ENCODE peak calls at places on chromosomes 11 and 22, in four cellular contexts. One of them, this sample, is unnamed.

GRCh38 chr11:73140213-73141030 is 1.7 kb downstream of the FCHSD2 start:
- DNase-seq in GM13977: no peak
- DNase-seq in left lung: no peak
- DNase-seq in endodermal cell: peak
- DNase-seq in this sample: no peak

GRCh38 chr11:57288771-57289579 is 35.8 kb downstream of the TNKS1BP1 start:
- DNase-seq in GM13977: no peak
- DNase-seq in left lung: no peak
- DNase-seq in endodermal cell: no peak
- DNase-seq in this sample: no peak

GRCh38 chr11:130671801-130672700 is 223.6 kb downstream of the ADAMTS15 start:
- DNase-seq in GM13977: no peak
- DNase-seq in left lung: peak
- DNase-seq in endodermal cell: peak
- DNase-seq in this sample: no peak

GRCh38 chr11:78860720-78861422 is 286.2 kb upstream of the NARS2 start:
- DNase-seq in GM13977: no peak
- DNase-seq in left lung: no peak
- DNase-seq in endodermal cell: peak
- DNase-seq in this sample: no peak

GRCh38 chr11:134584001-134584561 is 172.0 kb upstream of the B3GAT1 start:
- DNase-seq in GM13977: no peak
- DNase-seq in left lung: no peak
- DNase-seq in endodermal cell: no peak
- DNase-seq in this sample: no peak

GRCh38 chr11:57203359-57203758 is 21.6 kb downstream of the LRRC55 start:
- DNase-seq in GM13977: no peak
- DNase-seq in left lung: no peak
- DNase-seq in endodermal cell: no peak
- DNase-seq in this sample: no peak

GRCh38 chr11:107538239-107538638 is 27.3 kb downstream of the ALKBH8 start:
- DNase-seq in GM13977: no peak
- DNase-seq in left lung: no peak
- DNase-seq in endodermal cell: no peak
- DNase-seq in this sample: no peak

GRCh38 chr11:92941676-92942571 is 27.5 kb upstream of the MTNR1B start:
- DNase-seq in GM13977: peak
- DNase-seq in left lung: no peak
- DNase-seq in endodermal cell: no peak
- DNase-seq in this sample: peak

GRCh38 chr11:124551189-124551588 is 7.7 kb upstream of the OR8B12 start:
- DNase-seq in GM13977: no peak
- DNase-seq in left lung: no peak
- DNase-seq in endodermal cell: no peak
- DNase-seq in this sample: no peak

GRCh38 chr11:2896047-2896446 is 10.5 kb upstream of the CDKN1C start:
- DNase-seq in GM13977: no peak
- DNase-seq in left lung: no peak
- DNase-seq in endodermal cell: no peak
- DNase-seq in this sample: no peak

GRCh38 chr22:20404881-20405280 is 10.9 kb downstream of the ZNF74 start:
- DNase-seq in GM13977: no peak
- DNase-seq in left lung: no peak
- DNase-seq in endodermal cell: peak
- DNase-seq in this sample: no peak

GRCh38 chr11:6606471-6607189 is 3.1 kb downstream of the ILK start:
- DNase-seq in GM13977: peak
- DNase-seq in left lung: peak
- DNase-seq in endodermal cell: peak
- DNase-seq in this sample: peak

GRCh38 chr11:85263328-85263727 is 363.8 kb downstream of the DLG2 start:
- DNase-seq in GM13977: no peak
- DNase-seq in left lung: no peak
- DNase-seq in endodermal cell: no peak
- DNase-seq in this sample: no peak

GRCh38 chr11:57133616-57134015 is 48.1 kb upstream of the LRRC55 start:
- DNase-seq in GM13977: no peak
- DNase-seq in left lung: no peak
- DNase-seq in endodermal cell: no peak
- DNase-seq in this sample: no peak

GRCh38 chr11:44983786-44984185 is 33.1 kb upstream of the TP53I11 start:
- DNase-seq in GM13977: no peak
- DNase-seq in left lung: no peak
- DNase-seq in endodermal cell: peak
- DNase-seq in this sample: no peak

GRCh38 chr11:5922749-5923426 is 19.2 kb upstream of the OR56A3 start:
- DNase-seq in GM13977: no peak
- DNase-seq in left lung: no peak
- DNase-seq in endodermal cell: no peak
- DNase-seq in this sample: no peak

GRCh38 chr11:45369294-45369693 is 83.2 kb upstream of the SYT13 start:
- DNase-seq in GM13977: no peak
- DNase-seq in left lung: no peak
- DNase-seq in endodermal cell: no peak
- DNase-seq in this sample: no peak

GRCh38 chr22:35899736-35900135 is 128.9 kb downstream of the RBFOX2 start:
- DNase-seq in GM13977: no peak
- DNase-seq in left lung: no peak
- DNase-seq in endodermal cell: no peak
- DNase-seq in this sample: no peak

GRCh38 chr11:70233511-70233919 is 30.4 kb downstream of the FADD start:
- DNase-seq in GM13977: peak
- DNase-seq in left lung: peak
- DNase-seq in endodermal cell: no peak
- DNase-seq in this sample: peak

GRCh38 chr22:49328630-49329405 is 498.9 kb downstream of the BRD1 start:
- DNase-seq in GM13977: peak
- DNase-seq in left lung: no peak
- DNase-seq in endodermal cell: peak
- DNase-seq in this sample: no peak

GRCh38 chr11:115670538-115671200 is 166.5 kb upstream of the CADM1 start:
- DNase-seq in GM13977: no peak
- DNase-seq in left lung: no peak
- DNase-seq in endodermal cell: no peak
- DNase-seq in this sample: no peak

GRCh38 chr11:114774599-114775365 is 96.5 kb downstream of the NXPE2 start:
- DNase-seq in GM13977: peak
- DNase-seq in left lung: no peak
- DNase-seq in endodermal cell: peak
- DNase-seq in this sample: peak

GRCh38 chr11:14645247-14645912 is 1.8 kb downstream of the PDE3B start:
- DNase-seq in GM13977: peak
- DNase-seq in left lung: no peak
- DNase-seq in endodermal cell: no peak
- DNase-seq in this sample: no peak

GRCh38 chr11:12806113-12806512 is 131.9 kb downstream of the TEAD1 start:
- DNase-seq in GM13977: no peak
- DNase-seq in left lung: no peak
- DNase-seq in endodermal cell: no peak
- DNase-seq in this sample: no peak

GRCh38 chr11:22920939-22921565 is 60.8 kb upstream of the CCDC179 start:
- DNase-seq in GM13977: peak
- DNase-seq in left lung: no peak
- DNase-seq in endodermal cell: peak
- DNase-seq in this sample: peak

GRCh38 chr11:862028-862703 is 19.5 kb downstream of the TSPAN4 start:
- DNase-seq in GM13977: no peak
- DNase-seq in left lung: no peak
- DNase-seq in endodermal cell: no peak
- DNase-seq in this sample: no peak

GRCh38 chr11:82974135-82974534 is 72.6 kb downstream of the DDIAS start:
- DNase-seq in GM13977: no peak
- DNase-seq in left lung: no peak
- DNase-seq in endodermal cell: no peak
- DNase-seq in this sample: no peak

GRCh38 chr22:22884010-22884887 is 3.4 kb upstream of the IGLL5 start:
- DNase-seq in GM13977: peak
- DNase-seq in left lung: peak
- DNase-seq in endodermal cell: peak
- DNase-seq in this sample: peak

GRCh38 chr11:106077609-106078517 is at the start of gene AASDHPPT:
- DNase-seq in GM13977: no peak
- DNase-seq in left lung: no peak
- DNase-seq in endodermal cell: no peak
- DNase-seq in this sample: no peak

GRCh38 chr11:44305643-44306468 is 4.1 kb downstream of the ALX4 start:
- DNase-seq in GM13977: no peak
- DNase-seq in left lung: no peak
- DNase-seq in endodermal cell: peak
- DNase-seq in this sample: peak

GRCh38 chr11:79514269-79514668 is 73.4 kb upstream of the TENM4 start:
- DNase-seq in GM13977: no peak
- DNase-seq in left lung: no peak
- DNase-seq in endodermal cell: no peak
- DNase-seq in this sample: no peak